ENCODE peak calls at places on chromosomes 5 and 9, in four cellular contexts. F is stimulated activated CD4-positive, alpha-beta T cell treated with anti-CD3 and anti-CD28 coated beads, Interleukin-4, amount 100 ng/mL, for 1 hour; Z is T-cell; R is PC-3. C is an unnamed sample.

GRCh38 chr9:38362912-38363588 is 29.5 kb upstream of the ALDH1B1 start:
- DNase-seq in R (peak), Z (peak), F (no peak), C (peak)

GRCh38 chr5:140925806-140926205 is 293 bp upstream of the PCDHAC1 start:
- DNase-seq in Z (no peak), F (no peak), R (peak), C (no peak)

GRCh38 chr5:1639757-1640156 is 116.0 kb upstream of the LPCAT1 start:
- DNase-seq in F (no peak), Z (no peak), R (no peak), C (no peak)

GRCh38 chr5:99058466-99058865 is 129.7 kb upstream of the CHD1 start:
- DNase-seq in F (no peak), Z (no peak), R (no peak), C (no peak)

GRCh38 chr9:107227696-107228258 is 55.3 kb upstream of the RAD23B start:
- DNase-seq in R (no peak), Z (no peak), F (no peak), C (no peak)

GRCh38 chr5:126543009-126543408 is 52.0 kb downstream of the ALDH7A1 start:
- DNase-seq in Z (no peak), F (no peak), R (no peak), C (no peak)

GRCh38 chr5:142803428-142804111 is 33.4 kb downstream of the ARHGAP26 start:
- DNase-seq in R (no peak), Z (no peak), F (no peak), C (peak)

GRCh38 chr9:19440823-19441580 is 32.2 kb downstream of the ACER2 start:
- DNase-seq in R (no peak), F (no peak), Z (no peak), C (no peak)